ENCODE peak calls at places on chromosome 16, in six cellular contexts. One of them, this sample, is unnamed.

GRCh38 chr16:54651851-54652770 is 278.6 kb upstream of the IRX5 start:
- DNase-seq in stimulated activated CD8-positive, alpha-beta memory T cell treated with anti-CD3 and anti-CD28 coated beads, Interleukin-4, amount 100 ng/mL, for 1 hour: no peak
- DNase-seq in activated CD4-positive, alpha-beta T cell treated with anti-CD3 and anti-CD28 coated beads, Interleukin-2, amount 50 U/mL, for 24 hours: no peak
- DNase-seq in nucleus accumbens: no peak
- DNase-seq in EL: no peak
- DNase-seq in glutamatergic neuron: no peak
- DNase-seq in this sample: no peak

GRCh38 chr16:25699069-25699468 is 7.3 kb downstream of the HS3ST4 start:
- DNase-seq in stimulated activated CD8-positive, alpha-beta memory T cell treated with anti-CD3 and anti-CD28 coated beads, Interleukin-4, amount 100 ng/mL, for 1 hour: no peak
- DNase-seq in activated CD4-positive, alpha-beta T cell treated with anti-CD3 and anti-CD28 coated beads, Interleukin-2, amount 50 U/mL, for 24 hours: no peak
- DNase-seq in nucleus accumbens: no peak
- DNase-seq in EL: no peak
- DNase-seq in glutamatergic neuron: no peak
- DNase-seq in this sample: no peak

GRCh38 chr16:4935231-4935855 is 1.6 kb downstream of the PPL start:
- DNase-seq in stimulated activated CD8-positive, alpha-beta memory T cell treated with anti-CD3 and anti-CD28 coated beads, Interleukin-4, amount 100 ng/mL, for 1 hour: no peak
- DNase-seq in activated CD4-positive, alpha-beta T cell treated with anti-CD3 and anti-CD28 coated beads, Interleukin-2, amount 50 U/mL, for 24 hours: no peak
- DNase-seq in nucleus accumbens: no peak
- DNase-seq in EL: peak; percentile 44
- DNase-seq in glutamatergic neuron: no peak
- DNase-seq in this sample: peak; percentile 49

GRCh38 chr16:49016461-49016860 is 265.2 kb downstream of the CBLN1 start:
- DNase-seq in stimulated activated CD8-positive, alpha-beta memory T cell treated with anti-CD3 and anti-CD28 coated beads, Interleukin-4, amount 100 ng/mL, for 1 hour: no peak
- DNase-seq in activated CD4-positive, alpha-beta T cell treated with anti-CD3 and anti-CD28 coated beads, Interleukin-2, amount 50 U/mL, for 24 hours: no peak
- DNase-seq in nucleus accumbens: no peak
- DNase-seq in EL: no peak
- DNase-seq in glutamatergic neuron: no peak
- DNase-seq in this sample: no peak

GRCh38 chr16:15966420-15967222 is 17.2 kb downstream of the ABCC1 start:
- DNase-seq in stimulated activated CD8-positive, alpha-beta memory T cell treated with anti-CD3 and anti-CD28 coated beads, Interleukin-4, amount 100 ng/mL, for 1 hour: no peak
- DNase-seq in activated CD4-positive, alpha-beta T cell treated with anti-CD3 and anti-CD28 coated beads, Interleukin-2, amount 50 U/mL, for 24 hours: no peak
- DNase-seq in nucleus accumbens: no peak
- DNase-seq in EL: peak; percentile 87
- DNase-seq in glutamatergic neuron: no peak
- DNase-seq in this sample: peak; percentile 60

GRCh38 chr16:81996664-81997529 is 14.4 kb downstream of the SDR42E1 start:
- DNase-seq in stimulated activated CD8-positive, alpha-beta memory T cell treated with anti-CD3 and anti-CD28 coated beads, Interleukin-4, amount 100 ng/mL, for 1 hour: no peak
- DNase-seq in activated CD4-positive, alpha-beta T cell treated with anti-CD3 and anti-CD28 coated beads, Interleukin-2, amount 50 U/mL, for 24 hours: no peak
- DNase-seq in nucleus accumbens: no peak
- DNase-seq in EL: peak; percentile 76
- DNase-seq in glutamatergic neuron: no peak
- DNase-seq in this sample: peak; percentile 49

GRCh38 chr16:69535123-69536050 is 30.4 kb upstream of the NFAT5 start:
- DNase-seq in stimulated activated CD8-positive, alpha-beta memory T cell treated with anti-CD3 and anti-CD28 coated beads, Interleukin-4, amount 100 ng/mL, for 1 hour: no peak
- DNase-seq in activated CD4-positive, alpha-beta T cell treated with anti-CD3 and anti-CD28 coated beads, Interleukin-2, amount 50 U/mL, for 24 hours: no peak
- DNase-seq in nucleus accumbens: no peak
- DNase-seq in EL: peak; percentile 75
- DNase-seq in glutamatergic neuron: no peak
- DNase-seq in this sample: no peak

GRCh38 chr16:51085271-51085670 is 65.8 kb downstream of the SALL1 start:
- DNase-seq in stimulated activated CD8-positive, alpha-beta memory T cell treated with anti-CD3 and anti-CD28 coated beads, Interleukin-4, amount 100 ng/mL, for 1 hour: no peak
- DNase-seq in activated CD4-positive, alpha-beta T cell treated with anti-CD3 and anti-CD28 coated beads, Interleukin-2, amount 50 U/mL, for 24 hours: no peak
- DNase-seq in nucleus accumbens: no peak
- DNase-seq in EL: no peak
- DNase-seq in glutamatergic neuron: no peak
- DNase-seq in this sample: no peak

GRCh38 chr16:81590714-81591537 is 146.3 kb downstream of the CMIP start:
- DNase-seq in stimulated activated CD8-positive, alpha-beta memory T cell treated with anti-CD3 and anti-CD28 coated beads, Interleukin-4, amount 100 ng/mL, for 1 hour: no peak
- DNase-seq in activated CD4-positive, alpha-beta T cell treated with anti-CD3 and anti-CD28 coated beads, Interleukin-2, amount 50 U/mL, for 24 hours: no peak
- DNase-seq in nucleus accumbens: no peak
- DNase-seq in EL: no peak
- DNase-seq in glutamatergic neuron: no peak
- DNase-seq in this sample: no peak

GRCh38 chr16:66507731-66508239 is 42.1 kb downstream of the TK2 start:
- DNase-seq in stimulated activated CD8-positive, alpha-beta memory T cell treated with anti-CD3 and anti-CD28 coated beads, Interleukin-4, amount 100 ng/mL, for 1 hour: no peak
- DNase-seq in activated CD4-positive, alpha-beta T cell treated with anti-CD3 and anti-CD28 coated beads, Interleukin-2, amount 50 U/mL, for 24 hours: no peak
- DNase-seq in nucleus accumbens: no peak
- DNase-seq in EL: no peak
- DNase-seq in glutamatergic neuron: no peak
- DNase-seq in this sample: no peak

GRCh38 chr16:49484454-49484853 is 110.8 kb downstream of the C16orf78 start:
- DNase-seq in stimulated activated CD8-positive, alpha-beta memory T cell treated with anti-CD3 and anti-CD28 coated beads, Interleukin-4, amount 100 ng/mL, for 1 hour: no peak
- DNase-seq in activated CD4-positive, alpha-beta T cell treated with anti-CD3 and anti-CD28 coated beads, Interleukin-2, amount 50 U/mL, for 24 hours: no peak
- DNase-seq in nucleus accumbens: no peak
- DNase-seq in EL: no peak
- DNase-seq in glutamatergic neuron: peak; percentile 66
- DNase-seq in this sample: no peak

GRCh38 chr16:30561212-30561816 is 3.1 kb upstream of the ZNF764 start:
- DNase-seq in stimulated activated CD8-positive, alpha-beta memory T cell treated with anti-CD3 and anti-CD28 coated beads, Interleukin-4, amount 100 ng/mL, for 1 hour: no peak
- DNase-seq in activated CD4-positive, alpha-beta T cell treated with anti-CD3 and anti-CD28 coated beads, Interleukin-2, amount 50 U/mL, for 24 hours: no peak
- DNase-seq in nucleus accumbens: no peak
- DNase-seq in EL: no peak
- DNase-seq in glutamatergic neuron: no peak
- DNase-seq in this sample: peak; percentile 59

GRCh38 chr16:47705268-47705667 is 244.1 kb downstream of the PHKB start:
- DNase-seq in stimulated activated CD8-positive, alpha-beta memory T cell treated with anti-CD3 and anti-CD28 coated beads, Interleukin-4, amount 100 ng/mL, for 1 hour: no peak
- DNase-seq in activated CD4-positive, alpha-beta T cell treated with anti-CD3 and anti-CD28 coated beads, Interleukin-2, amount 50 U/mL, for 24 hours: no peak
- DNase-seq in nucleus accumbens: no peak
- DNase-seq in EL: no peak
- DNase-seq in glutamatergic neuron: no peak
- DNase-seq in this sample: no peak

GRCh38 chr16:85055503-85056210 is 28.1 kb downstream of the KIAA0513 start:
- DNase-seq in stimulated activated CD8-positive, alpha-beta memory T cell treated with anti-CD3 and anti-CD28 coated beads, Interleukin-4, amount 100 ng/mL, for 1 hour: peak; percentile 36
- DNase-seq in activated CD4-positive, alpha-beta T cell treated with anti-CD3 and anti-CD28 coated beads, Interleukin-2, amount 50 U/mL, for 24 hours: peak; percentile 24
- DNase-seq in nucleus accumbens: peak; percentile 58
- DNase-seq in EL: peak; percentile 53
- DNase-seq in glutamatergic neuron: no peak
- DNase-seq in this sample: no peak

GRCh38 chr16:53123753-53124152 is 69.0 kb downstream of the CHD9 start:
- DNase-seq in stimulated activated CD8-positive, alpha-beta memory T cell treated with anti-CD3 and anti-CD28 coated beads, Interleukin-4, amount 100 ng/mL, for 1 hour: no peak
- DNase-seq in activated CD4-positive, alpha-beta T cell treated with anti-CD3 and anti-CD28 coated beads, Interleukin-2, amount 50 U/mL, for 24 hours: no peak
- DNase-seq in nucleus accumbens: no peak
- DNase-seq in EL: peak; percentile 43
- DNase-seq in glutamatergic neuron: no peak
- DNase-seq in this sample: no peak

GRCh38 chr16:57013902-57014301 is 24.5 kb downstream of the NLRC5 start:
- DNase-seq in stimulated activated CD8-positive, alpha-beta memory T cell treated with anti-CD3 and anti-CD28 coated beads, Interleukin-4, amount 100 ng/mL, for 1 hour: no peak
- DNase-seq in activated CD4-positive, alpha-beta T cell treated with anti-CD3 and anti-CD28 coated beads, Interleukin-2, amount 50 U/mL, for 24 hours: no peak
- DNase-seq in nucleus accumbens: no peak
- DNase-seq in EL: no peak
- DNase-seq in glutamatergic neuron: no peak
- DNase-seq in this sample: no peak

GRCh38 chr16:49452568-49452967 is 79.0 kb downstream of the C16orf78 start:
- DNase-seq in stimulated activated CD8-positive, alpha-beta memory T cell treated with anti-CD3 and anti-CD28 coated beads, Interleukin-4, amount 100 ng/mL, for 1 hour: no peak
- DNase-seq in activated CD4-positive, alpha-beta T cell treated with anti-CD3 and anti-CD28 coated beads, Interleukin-2, amount 50 U/mL, for 24 hours: no peak
- DNase-seq in nucleus accumbens: no peak
- DNase-seq in EL: no peak
- DNase-seq in glutamatergic neuron: no peak
- DNase-seq in this sample: no peak

GRCh38 chr16:3065742-3066439 is 451 bp downstream of the IL32 start:
- DNase-seq in stimulated activated CD8-positive, alpha-beta memory T cell treated with anti-CD3 and anti-CD28 coated beads, Interleukin-4, amount 100 ng/mL, for 1 hour: no peak
- DNase-seq in activated CD4-positive, alpha-beta T cell treated with anti-CD3 and anti-CD28 coated beads, Interleukin-2, amount 50 U/mL, for 24 hours: no peak
- DNase-seq in nucleus accumbens: no peak
- DNase-seq in EL: no peak
- DNase-seq in glutamatergic neuron: no peak
- DNase-seq in this sample: no peak

GRCh38 chr16:14496786-14497185 is 133.3 kb downstream of the PARN start:
- DNase-seq in stimulated activated CD8-positive, alpha-beta memory T cell treated with anti-CD3 and anti-CD28 coated beads, Interleukin-4, amount 100 ng/mL, for 1 hour: no peak
- DNase-seq in activated CD4-positive, alpha-beta T cell treated with anti-CD3 and anti-CD28 coated beads, Interleukin-2, amount 50 U/mL, for 24 hours: no peak
- DNase-seq in nucleus accumbens: no peak
- DNase-seq in EL: no peak
- DNase-seq in glutamatergic neuron: no peak
- DNase-seq in this sample: no peak

GRCh38 chr16:89172901-89173628 is 1.5 kb downstream of the CDH15 start:
- DNase-seq in stimulated activated CD8-positive, alpha-beta memory T cell treated with anti-CD3 and anti-CD28 coated beads, Interleukin-4, amount 100 ng/mL, for 1 hour: no peak
- DNase-seq in activated CD4-positive, alpha-beta T cell treated with anti-CD3 and anti-CD28 coated beads, Interleukin-2, amount 50 U/mL, for 24 hours: no peak
- DNase-seq in nucleus accumbens: no peak
- DNase-seq in EL: no peak
- DNase-seq in glutamatergic neuron: no peak
- DNase-seq in this sample: no peak

GRCh38 chr16:4052801-4053662 is 63.2 kb downstream of the ADCY9 start:
- DNase-seq in stimulated activated CD8-positive, alpha-beta memory T cell treated with anti-CD3 and anti-CD28 coated beads, Interleukin-4, amount 100 ng/mL, for 1 hour: no peak
- DNase-seq in activated CD4-positive, alpha-beta T cell treated with anti-CD3 and anti-CD28 coated beads, Interleukin-2, amount 50 U/mL, for 24 hours: no peak
- DNase-seq in nucleus accumbens: no peak
- DNase-seq in EL: peak; percentile 63
- DNase-seq in glutamatergic neuron: peak; percentile 57
- DNase-seq in this sample: peak; percentile 63

GRCh38 chr16:81543571-81543970 is 99.0 kb downstream of the CMIP start:
- DNase-seq in stimulated activated CD8-positive, alpha-beta memory T cell treated with anti-CD3 and anti-CD28 coated beads, Interleukin-4, amount 100 ng/mL, for 1 hour: no peak
- DNase-seq in activated CD4-positive, alpha-beta T cell treated with anti-CD3 and anti-CD28 coated beads, Interleukin-2, amount 50 U/mL, for 24 hours: no peak
- DNase-seq in nucleus accumbens: no peak
- DNase-seq in EL: peak; percentile 14
- DNase-seq in glutamatergic neuron: no peak
- DNase-seq in this sample: no peak

GRCh38 chr16:79334127-79334526 is 266.4 kb downstream of the MAF start:
- DNase-seq in stimulated activated CD8-positive, alpha-beta memory T cell treated with anti-CD3 and anti-CD28 coated beads, Interleukin-4, amount 100 ng/mL, for 1 hour: no peak
- DNase-seq in activated CD4-positive, alpha-beta T cell treated with anti-CD3 and anti-CD28 coated beads, Interleukin-2, amount 50 U/mL, for 24 hours: no peak
- DNase-seq in nucleus accumbens: no peak
- DNase-seq in EL: no peak
- DNase-seq in glutamatergic neuron: peak; percentile 44
- DNase-seq in this sample: peak; percentile 20

GRCh38 chr16:11315499-11315898 is 29.8 kb upstream of the RMI2 start:
- DNase-seq in stimulated activated CD8-positive, alpha-beta memory T cell treated with anti-CD3 and anti-CD28 coated beads, Interleukin-4, amount 100 ng/mL, for 1 hour: no peak
- DNase-seq in activated CD4-positive, alpha-beta T cell treated with anti-CD3 and anti-CD28 coated beads, Interleukin-2, amount 50 U/mL, for 24 hours: no peak
- DNase-seq in nucleus accumbens: no peak
- DNase-seq in EL: peak; percentile 61
- DNase-seq in glutamatergic neuron: no peak
- DNase-seq in this sample: no peak

GRCh38 chr16:79770244-79771064 is 169.9 kb upstream of the MAF start:
- DNase-seq in stimulated activated CD8-positive, alpha-beta memory T cell treated with anti-CD3 and anti-CD28 coated beads, Interleukin-4, amount 100 ng/mL, for 1 hour: no peak
- DNase-seq in activated CD4-positive, alpha-beta T cell treated with anti-CD3 and anti-CD28 coated beads, Interleukin-2, amount 50 U/mL, for 24 hours: peak; percentile 27
- DNase-seq in nucleus accumbens: peak; percentile 56
- DNase-seq in EL: peak; percentile 84
- DNase-seq in glutamatergic neuron: peak; percentile 88
- DNase-seq in this sample: peak; percentile 87

GRCh38 chr16:50797456-50797855 is 55.6 kb downstream of the CYLD start:
- DNase-seq in stimulated activated CD8-positive, alpha-beta memory T cell treated with anti-CD3 and anti-CD28 coated beads, Interleukin-4, amount 100 ng/mL, for 1 hour: no peak
- DNase-seq in activated CD4-positive, alpha-beta T cell treated with anti-CD3 and anti-CD28 coated beads, Interleukin-2, amount 50 U/mL, for 24 hours: no peak
- DNase-seq in nucleus accumbens: no peak
- DNase-seq in EL: peak; percentile 50
- DNase-seq in glutamatergic neuron: no peak
- DNase-seq in this sample: no peak

GRCh38 chr16:11585460-11586374 is 1.0 kb downstream of the LITAF start:
- DNase-seq in stimulated activated CD8-positive, alpha-beta memory T cell treated with anti-CD3 and anti-CD28 coated beads, Interleukin-4, amount 100 ng/mL, for 1 hour: no peak
- DNase-seq in activated CD4-positive, alpha-beta T cell treated with anti-CD3 and anti-CD28 coated beads, Interleukin-2, amount 50 U/mL, for 24 hours: no peak
- DNase-seq in nucleus accumbens: no peak
- DNase-seq in EL: peak; percentile 40
- DNase-seq in glutamatergic neuron: no peak
- DNase-seq in this sample: peak; percentile 42

GRCh38 chr16:23048164-23048563 is 101.1 kb downstream of the USP31 start:
- DNase-seq in stimulated activated CD8-positive, alpha-beta memory T cell treated with anti-CD3 and anti-CD28 coated beads, Interleukin-4, amount 100 ng/mL, for 1 hour: no peak
- DNase-seq in activated CD4-positive, alpha-beta T cell treated with anti-CD3 and anti-CD28 coated beads, Interleukin-2, amount 50 U/mL, for 24 hours: no peak
- DNase-seq in nucleus accumbens: no peak
- DNase-seq in EL: no peak
- DNase-seq in glutamatergic neuron: no peak
- DNase-seq in this sample: no peak

GRCh38 chr16:31354394-31355291 is at the start of gene ITGAX:
- DNase-seq in stimulated activated CD8-positive, alpha-beta memory T cell treated with anti-CD3 and anti-CD28 coated beads, Interleukin-4, amount 100 ng/mL, for 1 hour: peak; percentile 17
- DNase-seq in activated CD4-positive, alpha-beta T cell treated with anti-CD3 and anti-CD28 coated beads, Interleukin-2, amount 50 U/mL, for 24 hours: no peak
- DNase-seq in nucleus accumbens: no peak
- DNase-seq in EL: peak; percentile 53
- DNase-seq in glutamatergic neuron: no peak
- DNase-seq in this sample: peak; percentile 67

GRCh38 chr16:21250072-21250923 is 16.8 kb downstream of the ANKS4B start:
- DNase-seq in stimulated activated CD8-positive, alpha-beta memory T cell treated with anti-CD3 and anti-CD28 coated beads, Interleukin-4, amount 100 ng/mL, for 1 hour: no peak
- DNase-seq in activated CD4-positive, alpha-beta T cell treated with anti-CD3 and anti-CD28 coated beads, Interleukin-2, amount 50 U/mL, for 24 hours: no peak
- DNase-seq in nucleus accumbens: no peak
- DNase-seq in EL: no peak
- DNase-seq in glutamatergic neuron: no peak
- DNase-seq in this sample: no peak

GRCh38 chr16:56643080-56643778 is 4.8 kb downstream of the MT1A start:
- DNase-seq in stimulated activated CD8-positive, alpha-beta memory T cell treated with anti-CD3 and anti-CD28 coated beads, Interleukin-4, amount 100 ng/mL, for 1 hour: peak; percentile 42
- DNase-seq in activated CD4-positive, alpha-beta T cell treated with anti-CD3 and anti-CD28 coated beads, Interleukin-2, amount 50 U/mL, for 24 hours: no peak
- DNase-seq in nucleus accumbens: no peak
- DNase-seq in EL: peak; percentile 55
- DNase-seq in glutamatergic neuron: peak; percentile 36
- DNase-seq in this sample: peak; percentile 86

GRCh38 chr16:66203476-66203875 is 163.0 kb upstream of the CDH5 start:
- DNase-seq in stimulated activated CD8-positive, alpha-beta memory T cell treated with anti-CD3 and anti-CD28 coated beads, Interleukin-4, amount 100 ng/mL, for 1 hour: no peak
- DNase-seq in activated CD4-positive, alpha-beta T cell treated with anti-CD3 and anti-CD28 coated beads, Interleukin-2, amount 50 U/mL, for 24 hours: no peak
- DNase-seq in nucleus accumbens: no peak
- DNase-seq in EL: no peak
- DNase-seq in glutamatergic neuron: no peak
- DNase-seq in this sample: no peak